ENCODE peak calls at places on chromosomes 3 and 15, in five cellular contexts. A is EL; U is left cardiac atrium; N is stimulated activated CD4-positive, alpha-beta T cell treated with anti-CD3 and anti-CD28 coated beads, TNF-alpha, amount 100 ng/mL, for 1 hour; T is NCI-H1105 treated with DMSO at 0.1 percent for 48 hours. Y is an unnamed sample.

GRCh38 chr3:194043516-194043915 is 92.4 kb upstream of the HES1 start:
- DNase-seq in A (peak; percentile 58), U (no peak), N (no peak), T (no peak), Y (no peak)

GRCh38 chr3:67719333-67719732 is 64.9 kb upstream of the SUCLG2 start:
- DNase-seq in A (peak; percentile 89), U (no peak), N (no peak), T (no peak), Y (no peak)

GRCh38 chr3:107988464-107989156 is 102.2 kb downstream of the CD47 start:
- DNase-seq in A (peak; percentile 78), U (peak; percentile 82), N (peak; percentile 2), T (no peak), Y (no peak)

GRCh38 chr15:31327674-31328424 is 1.2 kb downstream of the KLF13 start:
- DNase-seq in A (peak; percentile 40), U (peak; percentile 58), N (peak; percentile 43), T (peak; percentile 30), Y (peak; percentile 68)

GRCh38 chr3:186717039-186717457 is at the start of gene KNG1:
- DNase-seq in A (no peak), U (no peak), N (no peak), T (no peak), Y (no peak)

GRCh38 chr3:171115667-171116066 is 89.1 kb upstream of the SLC2A2 start:
- DNase-seq in A (no peak), U (no peak), N (no peak), T (no peak), Y (no peak)

GRCh38 chr3:79018671-79019136 is 749.1 kb downstream of the ROBO1 start:
- DNase-seq in A (peak; percentile 72), U (peak; percentile 63), N (no peak), T (peak; percentile 48), Y (no peak)

GRCh38 chr15:29759596-29759995 is 62.7 kb downstream of the TJP1 start:
- DNase-seq in A (no peak), U (no peak), N (no peak), T (no peak), Y (no peak)

GRCh38 chr3:190024912-190025311 is 95.8 kb downstream of the P3H2 start:
- DNase-seq in A (peak; percentile 75), U (no peak), N (no peak), T (no peak), Y (no peak)

GRCh38 chr3:23086831-23087230 is 116.3 kb upstream of the UBE2E2 start:
- DNase-seq in A (no peak), U (no peak), N (no peak), T (no peak), Y (no peak)

GRCh38 chr15:26767169-26767670 is 5.6 kb downstream of the GABRB3 start:
- DNase-seq in A (no peak), U (no peak), N (no peak), T (no peak), Y (no peak)

GRCh38 chr3:141076821-141077571 is 25.8 kb downstream of the SPSB4 start:
- DNase-seq in A (peak; percentile 20), U (peak; percentile 67), N (no peak), T (peak; percentile 88), Y (no peak)

GRCh38 chr15:82122754-82123400 is 77.1 kb upstream of the MEX3B start:
- DNase-seq in A (peak; percentile 98), U (peak; percentile 35), N (no peak), T (no peak), Y (no peak)

GRCh38 chr3:157136647-157137387 is 23.1 kb downstream of the CCNL1 start:
- DNase-seq in A (no peak), U (no peak), N (no peak), T (peak; percentile 34), Y (no peak)

GRCh38 chr15:56552668-56553067 is 87.7 kb upstream of the MNS1 start:
- DNase-seq in A (no peak), U (no peak), N (no peak), T (no peak), Y (no peak)

GRCh38 chr15:92068121-92068520 is 214.6 kb downstream of the SLCO3A1 start:
- DNase-seq in A (no peak), U (no peak), N (no peak), T (no peak), Y (no peak)

GRCh38 chr15:72342385-72342784 is 22.4 kb upstream of the CELF6 start:
- DNase-seq in A (no peak), U (no peak), N (no peak), T (peak; percentile 19), Y (no peak)

GRCh38 chr3:171797265-171797679 is 13.0 kb downstream of the PLD1 start:
- DNase-seq in A (no peak), U (no peak), N (no peak), T (no peak), Y (no peak)

GRCh38 chr15:36999778-37000177 is 100.6 kb downstream of the MEIS2 start:
- DNase-seq in A (no peak), U (no peak), N (no peak), T (no peak), Y (no peak)

GRCh38 chr3:16883057-16883725 is 1.6 kb upstream of the PLCL2 start:
- DNase-seq in A (peak; percentile 70), U (no peak), N (no peak), T (no peak), Y (no peak)

GRCh38 chr15:64536244-64536836 is 76.0 kb downstream of the ZNF609 start:
- DNase-seq in A (peak; percentile 87), U (no peak), N (no peak), T (no peak), Y (no peak)

GRCh38 chr15:91946914-91947313 is 93.4 kb downstream of the SLCO3A1 start:
- DNase-seq in A (no peak), U (no peak), N (no peak), T (no peak), Y (no peak)

GRCh38 chr3:42680256-42680655 is 5.1 kb upstream of the KLHL40 start:
- DNase-seq in A (peak; percentile 64), U (no peak), N (no peak), T (no peak), Y (no peak)

GRCh38 chr3:120743556-120744195 is 1.1 kb downstream of the GTF2E1 start:
- DNase-seq in A (no peak), U (no peak), N (no peak), T (no peak), Y (no peak)

GRCh38 chr3:195028877-195029606 is 241.9 kb downstream of the XXYLT1 start:
- DNase-seq in A (no peak), U (no peak), N (no peak), T (no peak), Y (no peak)

GRCh38 chr15:35427091-35427490 is 118.9 kb downstream of the DPH6 start:
- DNase-seq in A (peak; percentile 81), U (no peak), N (no peak), T (no peak), Y (no peak)

GRCh38 chr15:74723754-74724334 is 1.5 kb downstream of the CYP1A1 start:
- DNase-seq in A (peak; percentile 57), U (no peak), N (no peak), T (peak; percentile 59), Y (no peak)

GRCh38 chr3:161401389-161401788 is 30.1 kb upstream of the SPTSSB start:
- DNase-seq in A (peak; percentile 46), U (no peak), N (no peak), T (no peak), Y (no peak)

GRCh38 chr3:136512391-136512790 is 239.8 kb downstream of the STAG1 start:
- DNase-seq in A (peak; percentile 31), U (no peak), N (no peak), T (no peak), Y (no peak)

GRCh38 chr3:13044496-13045244 is 28.6 kb downstream of the IQSEC1 start:
- DNase-seq in A (no peak), U (no peak), N (no peak), T (no peak), Y (no peak)

GRCh38 chr3:32143849-32144757 is 37.7 kb downstream of the GPD1L start:
- DNase-seq in A (peak; percentile 94), U (no peak), N (no peak), T (peak; percentile 23), Y (peak; percentile 4)

GRCh38 chr15:98738689-98739411 is 90.5 kb downstream of the IGF1R start:
- DNase-seq in A (no peak), U (no peak), N (no peak), T (no peak), Y (no peak)

GRCh38 chr3:88123526-88123925 is 26.2 kb upstream of the C3orf38 start:
- DNase-seq in A (no peak), U (no peak), N (no peak), T (no peak), Y (no peak)

GRCh38 chr3:13015286-13016082 is 57.7 kb downstream of the IQSEC1 start:
- DNase-seq in A (no peak), U (peak; percentile 52), N (no peak), T (no peak), Y (peak; percentile 24)

GRCh38 chr3:135172191-135172869 is 377.3 kb downstream of the EPHB1 start:
- DNase-seq in A (no peak), U (no peak), N (no peak), T (no peak), Y (no peak)

GRCh38 chr3:5376761-5377160 is 189.3 kb downstream of the EDEM1 start:
- DNase-seq in A (no peak), U (no peak), N (no peak), T (no peak), Y (no peak)

GRCh38 chr3:136149569-136150136 is 46.5 kb downstream of the MSL2 start:
- DNase-seq in A (peak; percentile 63), U (no peak), N (no peak), T (no peak), Y (no peak)

GRCh38 chr15:29668120-29668602 is 154.1 kb downstream of the TJP1 start:
- DNase-seq in A (peak; percentile 77), U (peak; percentile 72), N (no peak), T (no peak), Y (no peak)

GRCh38 chr3:140176526-140176925 is 241.5 kb downstream of the CLSTN2 start:
- DNase-seq in A (no peak), U (no peak), N (no peak), T (no peak), Y (no peak)

Y was measured in activated T-helper 1 cell treated with anti-CD3 and anti-CD28 coated beads, Interleukin-2, amount 50 U/mL, for 16 hours.